ENCODE peak calls at places on chromosomes 6 and 20, in six cellular contexts. Z is cardiac muscle cell, Q is MM.1S, U is sigmoid colon, V is OCI-LY7, P is esophagus squamous epithelium. J is an unnamed sample. For H3K4me1, the result is how much of the 10 kb centered on the place peaks cover.

GRCh38 chr6:6951355-6951754 is 156.4 kb upstream of the RREB1 start:
- DNase-seq in Z (no peak), Q (no peak), U (no peak), V (no peak), P (no peak), J (no peak)

GRCh38 chr6:134060491-134061106 is 8.2 kb upstream of the SLC2A12 start:
- DNase-seq in Z (peak), Q (no peak), U (no peak), V (no peak), P (no peak), J (no peak)

GRCh38 chr6:65289491-65289890 is 417.5 kb downstream of the EYS start:
- DNase-seq in Z (peak), Q (no peak), U (no peak), V (no peak), P (no peak), J (no peak)

GRCh38 chr6:73513496-73513854 is 7.4 kb downstream of the EEF1A1 start:
- DNase-seq in Z (peak), Q (no peak), U (no peak), V (peak), P (no peak), J (no peak)

GRCh38 chr6:77463308-77463880 is at the start of gene HTR1B:
- DNase-seq in Z (peak), Q (no peak), U (peak), V (no peak), P (no peak), J (no peak)

GRCh38 chr6:135299256-135299655 is 118.1 kb downstream of the MYB start:
- DNase-seq in Z (peak), Q (no peak), U (no peak), V (no peak), P (no peak), J (no peak)

GRCh38 chr6:16337280-16337975 is 99.0 kb downstream of the GMPR start:
- DNase-seq in Z (peak), Q (no peak), U (peak), V (no peak), P (no peak), J (peak)

GRCh38 chr20:5657190-5657872 is 92.9 kb upstream of the SHLD1 start:
- DNase-seq in Z (peak), Q (no peak), U (peak), V (no peak), P (no peak), J (peak)

GRCh38 chr20:2695206-2695983 is 2.8 kb downstream of the EBF4 start:
- DNase-seq in Z (no peak), Q (no peak), U (peak), V (no peak), P (no peak), J (no peak)

GRCh38 chr20:2358006-2358405 is 22.7 kb upstream of the TGM6 start:
- DNase-seq in Z (no peak), Q (no peak), U (no peak), V (no peak), P (no peak), J (no peak)

GRCh38 chr6:44100088-44100550 is 27.1 kb downstream of the MRPL14 start:
- DNase-seq in Z (peak), Q (peak), U (no peak), V (peak), P (no peak), J (no peak)

GRCh38 chr20:2914160-2914559 is 40.9 kb downstream of the PTPRA start:
- DNase-seq in Z (peak), Q (no peak), U (no peak), V (peak), P (no peak), J (no peak)

GRCh38 chr6:143325379-143326140 is 124.9 kb downstream of the ADAT2 start:
- DNase-seq in Z (peak), Q (no peak), U (no peak), V (no peak), P (no peak), J (no peak)

GRCh38 chr20:13736792-13737191 is 47.9 kb downstream of the ESF1 start:
- DNase-seq in Z (peak), Q (no peak), U (no peak), V (no peak), P (no peak), J (no peak)

GRCh38 chr6:73177221-73177944 is 47.9 kb downstream of the KHDC1L start:
- DNase-seq in Z (no peak), Q (no peak), U (no peak), V (peak), P (no peak), J (no peak)

GRCh38 chr20:50223321-50223995 is 32.8 kb downstream of the CEBPB start:
- DNase-seq in Z (no peak), Q (no peak), U (no peak), V (no peak), P (no peak), J (no peak)

GRCh38 chr6:41462980-41463930 is 82.9 kb upstream of the FOXP4 start:
- DNase-seq in Z (peak), Q (peak), U (peak), V (peak), P (no peak), J (peak)

GRCh38 chr20:3045042-3045815 is 623 bp upstream of the MRPS26 start:
- DNase-seq in Z (peak), Q (peak), U (peak), V (no peak), P (peak), J (no peak)

GRCh38 chr20:34579191-34579661 is 20.7 kb downstream of the MAP1LC3A start:
- DNase-seq in Z (peak), Q (no peak), U (no peak), V (no peak), P (no peak), J (no peak)

GRCh38 chr6:39092124-39092523 is 22.9 kb downstream of the SAYSD1 start:
- DNase-seq in Z (no peak), Q (no peak), U (no peak), V (no peak), P (no peak), J (no peak)

GRCh38 chr6:45479834-45480696 is 102.3 kb upstream of the SUPT3H start:
- DNase-seq in Z (peak), Q (no peak), U (no peak), V (no peak), P (no peak), J (no peak)

GRCh38 chr6:13485923-13486557 is 1.4 kb downstream of the GFOD1 start:
- DNase-seq in Z (peak), Q (peak), U (peak), V (peak), P (no peak), J (no peak)

GRCh38 chr20:38645980-38646858 is 44.6 kb downstream of the ARHGAP40 start:
- DNase-seq in Z (peak), Q (peak), U (peak), V (peak), P (peak), J (peak)

GRCh38 chr6:31576897-31577341 is 1.6 kb downstream of the TNF start:
- DNase-seq in Z (no peak), Q (no peak), U (no peak), V (no peak), P (no peak), J (no peak)

GRCh38 chr6:161434921-161435411 is 161.1 kb upstream of the AGPAT4 start:
- DNase-seq in Z (peak), Q (no peak), U (no peak), V (no peak), P (no peak), J (no peak)

GRCh38 chr6:91704531-91704930 is 1117.7 kb upstream of the MAP3K7 start:
- DNase-seq in Z (no peak), Q (no peak), U (no peak), V (no peak), P (no peak), J (no peak)

GRCh38 chr20:2820896-2821869 is 5.0 kb downstream of the TMEM239 start:
- DNase-seq in Z (peak), Q (no peak), U (no peak), V (no peak), P (no peak), J (no peak)

GRCh38 chr6:111846061-111846460 is 27.2 kb downstream of the FYN start:
- DNase-seq in Z (no peak), Q (no peak), U (no peak), V (no peak), P (no peak), J (no peak)

GRCh38 chr6:111844376-111844775 is 28.9 kb downstream of the FYN start:
- DNase-seq in Z (no peak), Q (peak), U (no peak), V (no peak), P (no peak), J (no peak)

GRCh38 chr6:111845441-111845871 is 27.8 kb downstream of the FYN start:
- DNase-seq in Z (no peak), Q (no peak), U (no peak), V (no peak), P (no peak), J (no peak)

GRCh38 chr6:111843347-111844147 is 29.7 kb downstream of the FYN start:
- DNase-seq in Z (no peak), Q (peak), U (no peak), V (no peak), P (no peak), J (no peak)

GRCh38 chr6:111844921-111845320 is 28.3 kb downstream of the FYN start:
- DNase-seq in Z (peak), Q (peak), U (no peak), V (no peak), P (no peak), J (no peak)
- TF ChIP-seq CTCF in Z (no peak), Q (no peak), U (no peak), V (no peak), P (no peak), J (no peak)

GRCh38 chr6:1310628-1311399 is 1.1 kb upstream of the FOXQ1 start:
- DNase-seq in Z (no peak), Q (no peak), U (no peak), V (no peak), P (no peak), J (peak)
- H3K4me3 ChIP-seq in Z (peak), Q (peak), U (peak), V (no peak), P (peak), J (no peak)

GRCh38 chr6:155311076-155311475 is 3.2 kb downstream of the TFB1M start:
- DNase-seq in Z (peak), Q (no peak), U (no peak), V (no peak), P (no peak), J (no peak)

GRCh38 chr6:155310596-155310995 is 3.7 kb downstream of the TFB1M start:
- DNase-seq in Z (no peak), Q (no peak), U (no peak), V (no peak), P (no peak), J (no peak)

GRCh38 chr6:155311583-155311982 is 2.7 kb downstream of the TFB1M start:
- DNase-seq in Z (no peak), Q (no peak), U (no peak), V (no peak), P (no peak), J (no peak)

GRCh38 chr6:155306958-155307357 is 7.3 kb downstream of the TFB1M start:
- DNase-seq in Z (no peak), Q (no peak), U (no peak), V (no peak), P (no peak), J (no peak)

DNA sequence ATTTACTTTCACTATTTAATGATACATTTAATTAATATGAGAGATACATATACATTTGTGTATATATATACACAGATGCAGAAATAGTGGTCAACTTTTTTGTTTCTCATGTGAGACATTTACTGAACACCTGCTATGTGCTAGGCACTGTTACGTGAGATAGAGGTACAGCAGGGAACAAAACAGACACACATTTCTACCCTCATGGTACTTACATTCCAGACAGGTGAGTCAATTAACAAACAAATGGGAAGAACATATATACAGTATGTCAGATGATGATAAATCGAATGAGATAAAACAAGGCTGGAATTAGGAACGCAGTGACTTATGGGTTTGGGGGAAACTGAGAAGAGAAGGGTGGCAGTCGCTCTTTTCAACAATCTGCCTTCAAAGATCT is 5.1 kb downstream of the TFB1M start:
- DNase-seq in Z (no peak), Q (no peak), U (no peak), V (no peak), P (no peak), J (no peak)
- H3K4me1 ChIP-seq in Z (under half), Q (under half), U (under half), V (under half), P (under half), J (under half)

GRCh38 chr6:69933239-69933638 is 66.9 kb downstream of the COL19A1 start:
- DNase-seq in Z (peak), Q (no peak), U (no peak), V (no peak), P (no peak), J (no peak)
- TF ChIP-seq CTCF in Z (no peak), Q (no peak), U (no peak), V (no peak), P (no peak), J (no peak)

DNA sequence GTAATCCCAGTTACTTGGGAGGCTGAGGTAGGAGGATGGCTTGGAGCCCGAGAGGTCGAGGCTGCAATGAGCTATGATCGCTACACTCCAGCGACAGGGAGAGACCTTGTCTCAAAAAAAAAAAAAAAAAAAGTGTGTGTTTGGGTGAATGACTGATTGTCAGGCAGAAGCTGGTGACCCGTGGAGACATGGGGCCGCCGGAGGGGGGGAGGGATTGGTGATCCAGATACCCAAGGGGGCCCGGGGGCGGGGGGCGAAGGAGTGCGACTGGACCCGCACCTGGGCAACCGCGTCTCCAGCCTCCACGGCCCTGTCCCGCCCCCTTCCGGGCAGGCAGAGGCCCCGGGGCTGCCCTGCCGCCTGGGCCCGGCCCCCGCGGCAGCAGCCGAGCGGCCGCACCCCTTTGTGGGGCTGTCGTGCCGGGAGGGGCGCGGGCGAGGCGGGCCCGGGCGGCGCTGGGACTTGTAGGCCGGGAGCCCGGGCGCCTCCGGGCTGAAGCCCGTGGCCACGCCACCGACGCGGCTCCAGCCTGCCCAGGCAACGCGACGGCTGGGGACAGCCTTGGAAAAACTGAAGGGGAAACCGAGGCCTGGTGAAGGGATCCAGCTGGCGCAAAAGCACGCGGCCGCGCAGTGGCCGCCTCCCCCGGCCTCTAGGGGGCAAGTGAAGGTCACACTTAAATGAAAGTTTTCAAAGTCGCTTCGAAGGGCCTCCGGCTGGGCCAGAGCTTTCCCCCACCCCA is 2.1 kb upstream of the RBM38 start:
- DNase-seq in Z (peak), Q (peak), U (peak), V (peak), P (peak), J (peak)
- H3K4me3 ChIP-seq in Z (no peak), Q (peak), U (peak), V (peak), P (peak), J (no peak)